ENCODE peak calls at places on chromosomes 4 and X, in five cellular contexts. C is retina, X is HCT116, Q is heart left ventricle, S is AG09309. I is an unnamed sample.

GRCh38 chr4:101597204-101597603 is 193.3 kb upstream of the BANK1 start:
- DNase-seq in C (no peak), X (no peak), Q (no peak), S (no peak), I (no peak)

GRCh38 chrX:13153796-13154195 is 109.4 kb upstream of the FAM9C start:
- DNase-seq in C (no peak), X (no peak), Q (no peak), S (no peak), I (no peak)

GRCh38 chr4:86338521-86338920 is 21.3 kb downstream of the MAPK10 start:
- DNase-seq in C (no peak), X (no peak), Q (no peak), S (no peak), I (no peak)

GRCh38 chr4:143587703-143588102 is 74.2 kb downstream of the SMARCA5 start:
- DNase-seq in C (no peak), X (peak; percentile 18), Q (no peak), S (no peak), I (no peak)

GRCh38 chr4:8913121-8913857 is 41.6 kb upstream of the HMX1 start:
- DNase-seq in C (no peak), X (no peak), Q (no peak), S (no peak), I (no peak)

GRCh38 chrX:121581885-121582284 is 534.5 kb downstream of the GLUD2 start:
- DNase-seq in C (no peak), X (no peak), Q (no peak), S (no peak), I (no peak)

GRCh38 chr4:148831945-148832344 is 389.7 kb upstream of the NR3C2 start:
- DNase-seq in C (no peak), X (peak; percentile 4), Q (no peak), S (no peak), I (peak; percentile 90)

GRCh38 chr4:47085661-47086060 is 54.3 kb downstream of the GABRB1 start:
- DNase-seq in C (peak; percentile 11), X (no peak), Q (no peak), S (no peak), I (no peak)

GRCh38 chr4:159768011-159768410 is 665.1 kb downstream of the RAPGEF2 start:
- DNase-seq in C (no peak), X (no peak), Q (no peak), S (no peak), I (no peak)

GRCh38 chr4:5989236-5990225 is 28.7 kb downstream of the C4orf50 start:
- DNase-seq in C (no peak), X (no peak), Q (no peak), S (no peak), I (no peak)

GRCh38 chrX:24426340-24426913 is 38.7 kb upstream of the PDK3 start:
- DNase-seq in C (no peak), X (no peak), Q (no peak), S (no peak), I (no peak)

GRCh38 chr4:157115613-157116340 is 39.8 kb downstream of the GLRB start:
- DNase-seq in C (no peak), X (no peak), Q (no peak), S (peak; percentile 41), I (no peak)

GRCh38 chrX:46461653-46462191 is 83.5 kb downstream of the ZNF674 start:
- DNase-seq in C (no peak), X (no peak), Q (no peak), S (no peak), I (no peak)

GRCh38 chr4:82900016-82900334 is 560 bp upstream of the THAP9 start:
- DNase-seq in C (no peak), X (no peak), Q (no peak), S (no peak), I (no peak)

GRCh38 chr4:137387924-137388323 is 144.4 kb downstream of the PCDH18 start:
- DNase-seq in C (no peak), X (no peak), Q (no peak), S (peak; percentile 43), I (peak; percentile 22)

GRCh38 chrX:122914256-122914655 is 269.8 kb upstream of the GRIA3 start:
- DNase-seq in C (no peak), X (no peak), Q (no peak), S (no peak), I (no peak)

GRCh38 chrX:18146954-18147353 is 73.7 kb downstream of the BEND2 start:
- DNase-seq in C (no peak), X (no peak), Q (no peak), S (no peak), I (no peak)

GRCh38 chr4:123558865-123559264 is 162.3 kb downstream of the SPRY1 start:
- DNase-seq in C (no peak), X (no peak), Q (no peak), S (no peak), I (no peak)

GRCh38 chrX:119605398-119605738 is 856 bp downstream of the NKRF start:
- DNase-seq in C (peak; percentile 53), X (no peak), Q (peak; percentile 26), S (no peak), I (no peak)

GRCh38 chr4:105520819-105521790 is 31.3 kb upstream of the ARHGEF38 start:
- DNase-seq in C (peak; percentile 40), X (peak; percentile 32), Q (no peak), S (no peak), I (peak; percentile 27)

GRCh38 chr4:121139533-121140222 is 24.4 kb downstream of the TNIP3 start:
- DNase-seq in C (no peak), X (no peak), Q (no peak), S (no peak), I (no peak)

GRCh38 chr4:152348670-152349069 is 187.2 kb downstream of the FBXW7 start:
- DNase-seq in C (no peak), X (no peak), Q (no peak), S (no peak), I (no peak)

GRCh38 chr4:88857588-88857987 is 160.0 kb upstream of the NAP1L5 start:
- DNase-seq in C (no peak), X (no peak), Q (no peak), S (no peak), I (no peak)

GRCh38 chr4:71711044-71711984 is 72.6 kb downstream of the GC start:
- DNase-seq in C (no peak), X (no peak), Q (no peak), S (no peak), I (no peak)

GRCh38 chr4:142886566-142886965 is 40.5 kb upstream of the INPP4B start:
- DNase-seq in C (no peak), X (no peak), Q (no peak), S (no peak), I (no peak)

GRCh38 chr4:47315346-47315745 is 148.2 kb downstream of the COMMD8 start:
- DNase-seq in C (no peak), X (no peak), Q (no peak), S (no peak), I (no peak)

GRCh38 chr4:3520276-3520675 is 11.9 kb downstream of the LRPAP1 start:
- DNase-seq in C (no peak), X (no peak), Q (no peak), S (no peak), I (no peak)

GRCh38 chr4:26237916-26238315 is 82.9 kb upstream of the RBPJ start:
- DNase-seq in C (no peak), X (no peak), Q (no peak), S (no peak), I (no peak)

GRCh38 chrX:16722481-16722880 is 3.1 kb downstream of the SYAP1 start:
- DNase-seq in C (no peak), X (no peak), Q (no peak), S (no peak), I (no peak)

GRCh38 chr4:130849985-130850632 is 1754.2 kb downstream of the C4orf33 start:
- DNase-seq in C (no peak), X (no peak), Q (no peak), S (no peak), I (no peak)

GRCh38 chr4:8267077-8267476 is 2.5 kb upstream of the HTRA3 start:
- DNase-seq in C (no peak), X (peak; percentile 35), Q (peak; percentile 90), S (no peak), I (no peak)

I was measured in glomerular endothelial cell.